ENCODE peak calls at places on chromosomes 1 and 21, in five cellular contexts. One of them, this sample, is unnamed.

GRCh38 chr21:17576080-17576835 is 36.4 kb downstream of the BTG3 start:
- DNase-seq in AG04450: no peak
- DNase-seq in stomach: no peak
- DNase-seq in fibroblast of villous mesenchyme: no peak
- DNase-seq in kidney: no peak
- DNase-seq in this sample: no peak

GRCh38 chr1:168338589-168339503 is 58.2 kb downstream of the TBX19 start:
- DNase-seq in AG04450: no peak
- DNase-seq in stomach: no peak
- DNase-seq in fibroblast of villous mesenchyme: no peak
- DNase-seq in kidney: no peak
- DNase-seq in this sample: no peak

GRCh38 chr1:207454046-207454964 is at the start of gene CR2:
- DNase-seq in AG04450: no peak
- DNase-seq in stomach: peak
- DNase-seq in fibroblast of villous mesenchyme: no peak
- DNase-seq in kidney: peak
- DNase-seq in this sample: no peak

GRCh38 chr1:16979475-16980327 is 719 bp downstream of the MFAP2 start:
- DNase-seq in AG04450: no peak
- DNase-seq in stomach: no peak
- DNase-seq in fibroblast of villous mesenchyme: peak
- DNase-seq in kidney: no peak
- DNase-seq in this sample: no peak

GRCh38 chr1:162756523-162756922 is 34.0 kb upstream of the HSD17B7 start:
- DNase-seq in AG04450: no peak
- DNase-seq in stomach: no peak
- DNase-seq in fibroblast of villous mesenchyme: no peak
- DNase-seq in kidney: no peak
- DNase-seq in this sample: no peak

GRCh38 chr21:32949701-32950100 is 76.0 kb upstream of the OLIG2 start:
- DNase-seq in AG04450: no peak
- DNase-seq in stomach: no peak
- DNase-seq in fibroblast of villous mesenchyme: no peak
- DNase-seq in kidney: no peak
- DNase-seq in this sample: no peak

GRCh38 chr1:183203094-183203493 is 17.0 kb downstream of the LAMC2 start:
- DNase-seq in AG04450: no peak
- DNase-seq in stomach: no peak
- DNase-seq in fibroblast of villous mesenchyme: no peak
- DNase-seq in kidney: no peak
- DNase-seq in this sample: no peak

GRCh38 chr1:50300303-50300702 is 122.9 kb downstream of the DMRTA2 start:
- DNase-seq in AG04450: no peak
- DNase-seq in stomach: no peak
- DNase-seq in fibroblast of villous mesenchyme: no peak
- DNase-seq in kidney: no peak
- DNase-seq in this sample: no peak

GRCh38 chr21:44875341-44875740 is 1.9 kb upstream of the PTTG1IP start:
- DNase-seq in AG04450: no peak
- DNase-seq in stomach: no peak
- DNase-seq in fibroblast of villous mesenchyme: peak
- DNase-seq in kidney: no peak
- DNase-seq in this sample: no peak

GRCh38 chr1:55478742-55479141 is 263.6 kb upstream of the USP24 start:
- DNase-seq in AG04450: no peak
- DNase-seq in stomach: no peak
- DNase-seq in fibroblast of villous mesenchyme: peak
- DNase-seq in kidney: no peak
- DNase-seq in this sample: no peak

GRCh38 chr1:56877973-56878372 is 23.4 kb downstream of the C8A start:
- DNase-seq in AG04450: no peak
- DNase-seq in stomach: no peak
- DNase-seq in fibroblast of villous mesenchyme: no peak
- DNase-seq in kidney: no peak
- DNase-seq in this sample: no peak

GRCh38 chr1:180170569-180170968 is 15.9 kb downstream of the QSOX1 start:
- DNase-seq in AG04450: no peak
- DNase-seq in stomach: no peak
- DNase-seq in fibroblast of villous mesenchyme: no peak
- DNase-seq in kidney: no peak
- DNase-seq in this sample: no peak

GRCh38 chr1:119108993-119109392 is 31.5 kb downstream of the WARS2 start:
- DNase-seq in AG04450: no peak
- DNase-seq in stomach: no peak
- DNase-seq in fibroblast of villous mesenchyme: peak
- DNase-seq in kidney: no peak
- DNase-seq in this sample: peak

GRCh38 chr1:75725861-75726361 is 1.4 kb downstream of the ACADM start:
- DNase-seq in AG04450: no peak
- DNase-seq in stomach: peak
- DNase-seq in fibroblast of villous mesenchyme: no peak
- DNase-seq in kidney: no peak
- DNase-seq in this sample: no peak

GRCh38 chr1:233113009-233113712 is 162.8 kb downstream of the NTPCR start:
- DNase-seq in AG04450: peak
- DNase-seq in stomach: peak
- DNase-seq in fibroblast of villous mesenchyme: peak
- DNase-seq in kidney: peak
- DNase-seq in this sample: peak

GRCh38 chr1:21510885-21511578 is 1.8 kb downstream of the ALPL start:
- DNase-seq in AG04450: no peak
- DNase-seq in stomach: no peak
- DNase-seq in fibroblast of villous mesenchyme: no peak
- DNase-seq in kidney: peak
- DNase-seq in this sample: no peak

GRCh38 chr1:68453060-68453665 is 3.4 kb upstream of the RPE65 start:
- DNase-seq in AG04450: no peak
- DNase-seq in stomach: no peak
- DNase-seq in fibroblast of villous mesenchyme: no peak
- DNase-seq in kidney: no peak
- DNase-seq in this sample: no peak

GRCh38 chr1:25091671-25092070 is 140.6 kb downstream of the SYF2 start:
- DNase-seq in AG04450: no peak
- DNase-seq in stomach: no peak
- DNase-seq in fibroblast of villous mesenchyme: no peak
- DNase-seq in kidney: no peak
- DNase-seq in this sample: no peak

GRCh38 chr1:94954292-94955220 is 27.6 kb upstream of the CNN3 start:
- DNase-seq in AG04450: no peak
- DNase-seq in stomach: no peak
- DNase-seq in fibroblast of villous mesenchyme: peak
- DNase-seq in kidney: no peak
- DNase-seq in this sample: no peak

GRCh38 chr21:33064623-33064996 is 5.3 kb upstream of the OLIG1 start:
- DNase-seq in AG04450: no peak
- DNase-seq in stomach: no peak
- DNase-seq in fibroblast of villous mesenchyme: no peak
- DNase-seq in kidney: no peak
- DNase-seq in this sample: no peak

GRCh38 chr1:43930168-43930948 is 3.2 kb upstream of the ARTN start:
- DNase-seq in AG04450: no peak
- DNase-seq in stomach: no peak
- DNase-seq in fibroblast of villous mesenchyme: no peak
- DNase-seq in kidney: no peak
- DNase-seq in this sample: no peak

GRCh38 chr21:31354604-31355443 is 10.8 kb upstream of the TIAM1 start:
- DNase-seq in AG04450: peak
- DNase-seq in stomach: peak
- DNase-seq in fibroblast of villous mesenchyme: peak
- DNase-seq in kidney: no peak
- DNase-seq in this sample: peak

GRCh38 chr1:111032295-111032897 is 68.7 kb upstream of the LRIF1 start:
- DNase-seq in AG04450: no peak
- DNase-seq in stomach: no peak
- DNase-seq in fibroblast of villous mesenchyme: peak
- DNase-seq in kidney: no peak
- DNase-seq in this sample: peak

GRCh38 chr1:143698016-143698415 is 273.8 kb downstream of the FAM72C start:
- DNase-seq in AG04450: no peak
- DNase-seq in stomach: peak
- DNase-seq in fibroblast of villous mesenchyme: peak
- DNase-seq in kidney: no peak
- DNase-seq in this sample: no peak

GRCh38 chr1:209434631-209435217 is 148.8 kb upstream of the CAMK1G start:
- DNase-seq in AG04450: no peak
- DNase-seq in stomach: no peak
- DNase-seq in fibroblast of villous mesenchyme: no peak
- DNase-seq in kidney: no peak
- DNase-seq in this sample: no peak

GRCh38 chr1:8095584-8095983 is 69.5 kb upstream of the ERRFI1 start:
- DNase-seq in AG04450: no peak
- DNase-seq in stomach: no peak
- DNase-seq in fibroblast of villous mesenchyme: no peak
- DNase-seq in kidney: no peak
- DNase-seq in this sample: no peak

GRCh38 chr1:34164510-34165381 is at the start of gene CSMD2:
- DNase-seq in AG04450: peak
- DNase-seq in stomach: no peak
- DNase-seq in fibroblast of villous mesenchyme: peak
- DNase-seq in kidney: peak
- DNase-seq in this sample: peak

GRCh38 chr1:200904772-200905171 is 10.1 kb downstream of the INAVA start:
- DNase-seq in AG04450: no peak
- DNase-seq in stomach: no peak
- DNase-seq in fibroblast of villous mesenchyme: no peak
- DNase-seq in kidney: no peak
- DNase-seq in this sample: no peak

GRCh38 chr1:111582644-111583618 is 36.7 kb upstream of the RAP1A start:
- DNase-seq in AG04450: no peak
- DNase-seq in stomach: no peak
- DNase-seq in fibroblast of villous mesenchyme: no peak
- DNase-seq in kidney: no peak
- DNase-seq in this sample: no peak

GRCh38 chr1:186435336-186435735 is 25.6 kb downstream of the PDC start:
- DNase-seq in AG04450: no peak
- DNase-seq in stomach: no peak
- DNase-seq in fibroblast of villous mesenchyme: no peak
- DNase-seq in kidney: no peak
- DNase-seq in this sample: peak

GRCh38 chr1:225998560-225999226 is 450 bp downstream of the SDE2 start:
- DNase-seq in AG04450: no peak
- DNase-seq in stomach: no peak
- DNase-seq in fibroblast of villous mesenchyme: peak
- DNase-seq in kidney: no peak
- DNase-seq in this sample: no peak

DNA sequence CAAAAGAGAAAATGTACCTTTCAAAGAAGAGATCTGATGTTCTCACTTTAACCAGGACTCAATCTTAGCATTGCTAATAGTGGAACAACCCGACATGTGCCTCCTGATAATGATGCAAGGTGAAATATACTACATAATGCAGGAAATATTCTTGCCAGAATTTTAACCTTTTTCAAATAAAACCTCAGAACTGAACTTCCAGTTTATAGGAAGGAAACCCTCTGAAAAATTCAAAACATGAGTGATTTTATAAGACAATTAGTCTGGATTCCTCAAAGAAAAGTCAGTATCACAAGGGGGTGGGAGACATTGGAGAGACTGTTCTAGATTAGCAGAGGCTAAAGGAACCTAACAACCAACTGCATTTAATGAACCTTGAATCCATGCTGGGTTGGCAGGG is 18.1 kb downstream of the AHCYL1 start:
- DNase-seq in AG04450: no peak
- DNase-seq in stomach: no peak
- DNase-seq in fibroblast of villous mesenchyme: no peak
- DNase-seq in kidney: no peak
- DNase-seq in this sample: no peak
- H3K4me3 ChIP-seq in AG04450: no peak
- H3K4me3 ChIP-seq in stomach: no peak
- H3K4me3 ChIP-seq in fibroblast of villous mesenchyme: no peak
- H3K4me3 ChIP-seq in kidney: no peak
- H3K4me3 ChIP-seq in this sample: no peak

DNA sequence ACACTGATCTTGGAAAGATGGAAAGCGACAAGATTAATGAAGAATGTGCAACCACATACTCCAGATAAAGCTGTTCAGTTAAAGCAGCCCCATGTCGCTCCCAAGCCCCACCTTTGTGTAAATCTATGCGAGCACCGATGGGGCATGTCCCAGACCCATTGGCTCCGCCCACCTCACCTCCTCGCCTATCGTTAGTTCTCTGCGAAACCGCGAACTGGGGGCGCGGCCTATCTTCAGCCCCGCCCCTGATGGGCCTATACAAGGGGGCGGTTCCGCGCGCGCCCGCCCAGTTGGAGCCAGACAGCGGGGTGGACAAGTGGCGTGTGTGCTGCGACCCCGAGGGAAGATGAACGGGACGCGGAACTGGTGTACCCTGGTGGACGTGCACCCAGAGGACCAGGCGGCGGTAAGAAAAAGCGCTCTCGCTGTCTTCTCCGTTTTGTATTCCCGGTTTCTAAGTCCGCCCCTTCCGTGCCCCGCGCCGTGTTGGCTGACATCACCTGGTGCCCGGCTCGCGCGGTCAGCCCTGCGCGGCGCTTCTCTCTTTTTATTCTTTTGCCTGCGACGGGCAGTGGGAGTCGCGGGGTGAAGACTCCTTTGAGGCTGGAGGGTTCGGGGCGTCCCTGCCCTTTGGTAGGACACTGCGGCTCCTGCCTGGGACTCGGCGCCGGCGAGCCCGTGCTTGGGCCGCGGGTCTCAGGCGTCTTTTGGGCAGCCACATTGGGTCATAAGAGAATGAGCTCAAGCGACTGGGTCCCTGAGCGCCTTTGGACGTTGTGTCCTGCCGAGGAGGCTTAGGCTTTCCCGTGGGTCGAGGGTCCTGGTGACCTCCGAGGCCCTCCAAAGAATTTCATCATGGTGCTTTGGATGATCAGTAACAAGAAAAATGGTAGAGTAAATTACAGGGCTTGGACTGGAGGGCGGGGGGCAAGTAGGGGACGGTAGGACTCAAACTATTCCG is at the start of gene TUFT1:
- DNase-seq in AG04450: peak
- DNase-seq in stomach: peak
- DNase-seq in fibroblast of villous mesenchyme: peak
- DNase-seq in kidney: peak
- DNase-seq in this sample: no peak
- H3K4me3 ChIP-seq in AG04450: peak
- H3K4me3 ChIP-seq in stomach: peak
- H3K4me3 ChIP-seq in fibroblast of villous mesenchyme: peak
- H3K4me3 ChIP-seq in kidney: peak
- H3K4me3 ChIP-seq in this sample: peak

GRCh38 chr1:53368314-53369033 is 40.6 kb upstream of the LRP8 start:
- DNase-seq in AG04450: no peak
- DNase-seq in stomach: peak
- DNase-seq in fibroblast of villous mesenchyme: no peak
- DNase-seq in kidney: peak
- DNase-seq in this sample: no peak
- H3K4me3 ChIP-seq in AG04450: no peak
- H3K4me3 ChIP-seq in stomach: no peak
- H3K4me3 ChIP-seq in fibroblast of villous mesenchyme: no peak
- H3K4me3 ChIP-seq in kidney: no peak
- H3K4me3 ChIP-seq in this sample: no peak

DNA sequence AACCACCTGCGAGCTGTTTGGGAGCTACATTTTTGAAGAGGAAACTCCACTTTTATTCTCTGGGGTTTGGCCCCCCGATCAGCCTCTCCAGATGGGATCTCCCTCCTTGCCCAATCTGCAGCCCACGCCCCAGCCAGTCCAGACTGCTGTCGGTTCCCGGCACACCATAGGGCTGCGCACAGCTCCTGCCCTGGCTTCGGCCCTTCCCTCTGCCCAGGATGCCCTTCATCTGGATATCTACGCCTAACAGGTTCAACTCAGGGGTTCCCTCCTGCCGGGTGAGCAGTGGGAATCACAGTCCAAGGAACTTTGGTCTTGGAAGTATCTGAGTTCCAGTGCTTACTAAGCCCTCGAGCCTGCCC is 135.3 kb downstream of the KAZN start:
- DNase-seq in AG04450: no peak
- DNase-seq in stomach: no peak
- DNase-seq in fibroblast of villous mesenchyme: no peak
- DNase-seq in kidney: no peak
- DNase-seq in this sample: no peak
- H3K4me3 ChIP-seq in AG04450: no peak
- H3K4me3 ChIP-seq in stomach: no peak
- H3K4me3 ChIP-seq in fibroblast of villous mesenchyme: no peak
- H3K4me3 ChIP-seq in kidney: no peak
- H3K4me3 ChIP-seq in this sample: no peak

This sample was measured in skeletal muscle cell.